ENCODE peak calls at places on chromosomes 4 and X, in four cellular contexts. D is kidney epithelial cell, O is GM12865, E is tibial artery. R is an unnamed sample.

GRCh38 chr4:119683518-119683917 is 54.9 kb upstream of the PDE5A start:
- DNase-seq in D (no peak), O (no peak), E (no peak), R (no peak)

GRCh38 chr4:142909908-142910307 is 63.8 kb upstream of the INPP4B start:
- DNase-seq in D (no peak), O (no peak), E (no peak), R (no peak)

GRCh38 chrX:136496768-136497555 is 430 bp upstream of the HTATSF1 start:
- DNase-seq in D (peak), O (peak), E (peak), R (peak)

GRCh38 chr4:127219247-127219646 is 413.5 kb upstream of the INTU start:
- DNase-seq in D (no peak), O (no peak), E (no peak), R (no peak)

GRCh38 chrX:71637253-71637618 is 18.9 kb upstream of the CXCR3 start:
- DNase-seq in D (no peak), O (no peak), E (no peak), R (peak)

GRCh38 chrX:152958047-152958446 is 35.9 kb downstream of the PNMA5 start:
- DNase-seq in D (no peak), O (peak), E (no peak), R (no peak)

GRCh38 chr4:121464854-121465253 is 84.0 kb upstream of the QRFPR start:
- DNase-seq in D (no peak), O (no peak), E (no peak), R (no peak)

GRCh38 chr4:112145326-112145819 is at the start of gene FAM241A:
- DNase-seq in D (no peak), O (peak), E (peak), R (peak)

GRCh38 chr4:182141046-182141445 is 102.2 kb upstream of the TENM3 start:
- DNase-seq in D (no peak), O (no peak), E (no peak), R (no peak)

GRCh38 chr4:2799444-2799911 is 6.6 kb downstream of the SH3BP2 start:
- DNase-seq in D (no peak), O (no peak), E (peak), R (no peak)

GRCh38 chr4:94139931-94140612 is 67.6 kb upstream of the SMARCAD1 start:
- DNase-seq in D (no peak), O (no peak), E (no peak), R (no peak)

GRCh38 chrX:137227164-137227563 is 193.4 kb upstream of the GPR101 start:
- DNase-seq in D (no peak), O (no peak), E (peak), R (no peak)

GRCh38 chr4:38137080-38137479 is 176.9 kb downstream of the PTTG2 start:
- DNase-seq in D (no peak), O (no peak), E (no peak), R (no peak)

GRCh38 chrX:28639502-28639901 is 52.3 kb downstream of the IL1RAPL1 start:
- DNase-seq in D (peak), O (no peak), E (no peak), R (no peak)

GRCh38 chrX:105822138-105823091 is at the start of gene NRK:
- DNase-seq in D (no peak), O (no peak), E (peak), R (no peak)

GRCh38 chrX:22366866-22367265 is 94.2 kb downstream of the CBLL2 start:
- DNase-seq in D (no peak), O (no peak), E (no peak), R (no peak)

GRCh38 chr4:1501754-1502500 is 95.7 kb upstream of the NKX1-1 start:
- DNase-seq in D (no peak), O (no peak), E (no peak), R (no peak)

GRCh38 chrX:55713635-55714034 is 3.9 kb upstream of the RRAGB start:
- DNase-seq in D (no peak), O (no peak), E (no peak), R (no peak)

GRCh38 chr4:185914583-185915199 is 102.7 kb upstream of the SORBS2 start:
- DNase-seq in D (peak), O (no peak), E (no peak), R (no peak)

GRCh38 chr4:37639551-37640293 is 46.5 kb downstream of the RELL1 start:
- DNase-seq in D (no peak), O (no peak), E (no peak), R (no peak)

GRCh38 chrX:136397001-136397400 is 90.7 kb upstream of the BRS3 start:
- DNase-seq in D (no peak), O (no peak), E (no peak), R (no peak)

GRCh38 chrX:47568656-47569295 is 7.8 kb downstream of the ARAF start:
- DNase-seq in D (no peak), O (peak), E (no peak), R (peak)

GRCh38 chr4:62053974-62054373 is 853.8 kb downstream of the ADGRL3 start:
- DNase-seq in D (no peak), O (no peak), E (no peak), R (no peak)

GRCh38 chr4:51867689-51868448 is 24.9 kb downstream of the DCUN1D4 start:
- DNase-seq in D (no peak), O (no peak), E (no peak), R (no peak)

GRCh38 chr4:23022032-23022431 is 329.3 kb downstream of the GBA3 start:
- DNase-seq in D (peak), O (no peak), E (no peak), R (no peak)

GRCh38 chr4:118974758-118975157 is 86.1 kb downstream of the SYNPO2 start:
- DNase-seq in D (no peak), O (no peak), E (no peak), R (no peak)

GRCh38 chr4:175443547-175443946 is 368.5 kb downstream of the GPM6A start:
- DNase-seq in D (no peak), O (no peak), E (no peak), R (no peak)

GRCh38 chr4:158356331-158356730 is 146.0 kb downstream of the TMEM144 start:
- DNase-seq in D (no peak), O (no peak), E (no peak), R (no peak)

GRCh38 chr4:122930877-122931276 is 8.5 kb upstream of the NUDT6 start:
- DNase-seq in D (no peak), O (no peak), E (no peak), R (no peak)

GRCh38 chr4:54228064-54228527 is 997 bp upstream of the PDGFRA start:
- DNase-seq in D (no peak), O (peak), E (peak), R (peak)

GRCh38 chrX:68433981-68434299 is 645 bp upstream of the OPHN1 start:
- DNase-seq in D (no peak), O (no peak), E (no peak), R (no peak)

GRCh38 chr4:83150563-83151330 is 36.2 kb upstream of the PLAC8 start:
- DNase-seq in D (no peak), O (no peak), E (no peak), R (no peak)

GRCh38 chrX:44872817-44873414 is at the start of gene KDM6A:
- DNase-seq in D (peak), O (peak), E (peak), R (peak)

GRCh38 chrX:138939038-138939437 is 227.5 kb upstream of the FGF13 start:
- DNase-seq in D (no peak), O (no peak), E (no peak), R (no peak)

GRCh38 chr4:163816494-163816893 is 322.0 kb downstream of the TMA16 start:
- DNase-seq in D (no peak), O (peak), E (no peak), R (no peak)

GRCh38 chr4:77074961-77075855 is 581 bp downstream of the CCNI start:
- DNase-seq in D (no peak), O (peak), E (peak), R (peak)

GRCh38 chrX:101744085-101744484 is 84.4 kb upstream of the ARMCX2 start:
- DNase-seq in D (no peak), O (no peak), E (peak), R (no peak)

GRCh38 chr4:103915224-103915869 is 195.6 kb upstream of the TACR3 start:
- DNase-seq in D (no peak), O (peak), E (no peak), R (no peak)
- TF ChIP-seq CTCF in D (peak), O (peak), E (no peak), R (peak)

GRCh38 chr4:116668190-116668589 is 417.2 kb downstream of the TRAM1L1 start:
- DNase-seq in D (no peak), O (peak), E (no peak), R (no peak)
- TF ChIP-seq CTCF in D (peak), O (peak), E (no peak), R (no peak)

GRCh38 chr4:150814873-150815272 is 200.2 kb downstream of the LRBA start:
- DNase-seq in D (no peak), O (no peak), E (no peak), R (no peak)
- TF ChIP-seq CTCF in D (peak), O (no peak), E (no peak), R (no peak)

GRCh38 chrX:54320067-54320466 is 37.8 kb downstream of the WNK3 start:
- DNase-seq in D (no peak), O (no peak), E (no peak), R (no peak)
- TF ChIP-seq CTCF in D (no peak), O (no peak), E (no peak), R (no peak)

GRCh38 chr4:138222041-138222440 is 20.1 kb downstream of the SLC7A11 start:
- DNase-seq in D (no peak), O (no peak), E (no peak), R (no peak)
- TF ChIP-seq CTCF in D (no peak), O (no peak), E (no peak), R (no peak)